ENCODE peak calls at places on chromosomes 13 and 19, in nine cellular contexts. S is LNCaP clone FGC; H is amniotic stem cell; U is heart right ventricle; Z is HT1080; X is right atrium auricular region; M is retina; P is EL; K is naive thymus-derived CD8-positive, alpha-beta T cell. N is an unnamed sample.

GRCh38 chr19:18330865-18331264 is 8.0 kb upstream of the LSM4 start:
- DNase-seq in S (no peak), H (no peak), U (no peak), Z (no peak), X (no peak), M (no peak), P (no peak), K (no peak), N (no peak)

GRCh38 chr13:64643066-64643465 is 2587.1 kb downstream of the PCDH9 start:
- DNase-seq in S (no peak), H (no peak), U (no peak), Z (no peak), X (no peak), M (no peak), P (no peak), K (no peak), N (no peak)

GRCh38 chr13:50080158-50080855 is 65.1 kb downstream of the KCNRG start:
- DNase-seq in S (no peak), H (no peak), U (no peak), Z (peak), X (no peak), M (peak), P (peak), K (peak), N (peak)

GRCh38 chr19:9535934-9536333 is 2.5 kb downstream of the ZNF426 start:
- DNase-seq in S (no peak), H (no peak), U (no peak), Z (no peak), X (no peak), M (no peak), P (no peak), K (no peak), N (no peak)

GRCh38 chr13:99370476-99371272 is 63.5 kb upstream of the GPR183 start:
- DNase-seq in S (no peak), H (no peak), U (no peak), Z (no peak), X (peak), M (no peak), P (no peak), K (no peak), N (no peak)

GRCh38 chr19:13262450-13262849 is 112.2 kb downstream of the IER2 start:
- DNase-seq in S (peak), H (no peak), U (no peak), Z (peak), X (no peak), M (peak), P (peak), K (no peak), N (peak)

GRCh38 chr19:44684892-44685847 is 13.8 kb upstream of the CEACAM16 start:
- DNase-seq in S (no peak), H (peak), U (peak), Z (peak), X (peak), M (no peak), P (peak), K (no peak), N (peak)

GRCh38 chr13:35349052-35349451 is 127.4 kb downstream of the MAB21L1 start:
- DNase-seq in S (no peak), H (no peak), U (no peak), Z (no peak), X (no peak), M (no peak), P (no peak), K (no peak), N (no peak)

GRCh38 chr19:45354443-45354842 is 13.9 kb downstream of the KLC3 start:
- DNase-seq in S (no peak), H (no peak), U (no peak), Z (no peak), X (no peak), M (no peak), P (no peak), K (no peak), N (no peak)

GRCh38 chr13:80840313-80840976 is 499.5 kb upstream of the SPRY2 start:
- DNase-seq in S (no peak), H (no peak), U (no peak), Z (peak), X (no peak), M (no peak), P (no peak), K (no peak), N (peak)

GRCh38 chr19:45304141-45304926 is 18.3 kb downstream of the CKM start:
- DNase-seq in S (no peak), H (no peak), U (no peak), Z (no peak), X (no peak), M (no peak), P (no peak), K (no peak), N (no peak)

GRCh38 chr19:15173746-15174404 is 26.9 kb downstream of the NOTCH3 start:
- DNase-seq in S (no peak), H (no peak), U (no peak), Z (peak), X (no peak), M (no peak), P (no peak), K (no peak), N (peak)

GRCh38 chr19:1752009-1752756 is 1.1 kb upstream of the ONECUT3 start:
- DNase-seq in S (no peak), H (no peak), U (no peak), Z (no peak), X (no peak), M (no peak), P (no peak), K (no peak), N (no peak)

GRCh38 chr13:41634407-41634806 is 177.1 kb downstream of the RGCC start:
- DNase-seq in S (no peak), H (no peak), U (no peak), Z (no peak), X (no peak), M (no peak), P (no peak), K (no peak), N (no peak)

GRCh38 chr13:101985321-101985720 is 416.5 kb downstream of the FGF14 start:
- DNase-seq in S (no peak), H (no peak), U (no peak), Z (peak), X (no peak), M (no peak), P (no peak), K (no peak), N (no peak)

GRCh38 chr19:55580628-55581144 is at the start of gene ZNF579:
- DNase-seq in S (peak), H (peak), U (peak), Z (peak), X (peak), M (peak), P (peak), K (peak), N (peak)

N was measured in osteoblast.